ENCODE peak calls at places on chromosomes 3 and 15, in seven cellular contexts. K is mesendoderm, Z is activated T-cell treated with anti-CD3 and anti-CD28 coated beads for 24 hours, A is left ventricle myocardium inferior, X is G401, H is NAMALWA, E is NCI-H510A treated with DMSO at 0.1 percent for 48 hours. C is an unnamed sample.

GRCh38 chr3:187318819-187319616 is 27.5 kb upstream of the MASP1 start:
- DNase-seq in H (peak), E (peak), X (peak), A (no peak), K (peak), Z (peak), C (peak)

GRCh38 chr15:44468713-44469385 is 41.4 kb downstream of the CTDSPL2 start:
- DNase-seq in E (no peak), A (no peak), Z (no peak), K (no peak), X (no peak), H (no peak), C (no peak)

GRCh38 chr3:155963557-155963956 is 93.1 kb downstream of the GMPS start:
- DNase-seq in Z (no peak), K (no peak), E (no peak), X (no peak), A (no peak), H (no peak), C (no peak)

GRCh38 chr3:188468672-188469071 is 314.7 kb downstream of the LPP start:
- DNase-seq in E (peak), A (no peak), K (no peak), X (peak), H (no peak), Z (no peak), C (peak)

GRCh38 chr3:142027295-142027694 is 122.0 kb downstream of the TFDP2 start:
- DNase-seq in K (peak), E (no peak), H (no peak), Z (no peak), X (no peak), A (no peak), C (no peak)

GRCh38 chr15:65082303-65082958 is 5.9 kb downstream of the KBTBD13 start:
- DNase-seq in X (no peak), K (peak), Z (no peak), A (no peak), H (no peak), E (peak), C (no peak)

GRCh38 chr3:25620508-25620907 is 44.2 kb downstream of the TOP2B start:
- DNase-seq in Z (no peak), H (no peak), X (no peak), A (no peak), K (no peak), E (no peak), C (no peak)

GRCh38 chr15:99603828-99604227 is 38.0 kb downstream of the MEF2A start:
- DNase-seq in Z (no peak), A (no peak), X (no peak), E (no peak), H (no peak), K (no peak), C (no peak)

GRCh38 chr3:126886217-126886616 is 96.7 kb upstream of the PLXNA1 start:
- DNase-seq in K (no peak), E (no peak), H (no peak), X (no peak), Z (no peak), A (no peak), C (no peak)

GRCh38 chr15:85825719-85826118 is 31.0 kb upstream of the KLHL25 start:
- DNase-seq in Z (no peak), H (no peak), A (no peak), X (no peak), K (no peak), E (peak), C (peak)

GRCh38 chr15:39786444-39787056 is 3.9 kb upstream of the FSIP1 start:
- DNase-seq in A (no peak), H (peak), E (peak), X (peak), K (peak), Z (no peak), C (peak)

GRCh38 chr3:133038089-133038730 is at the start of gene TMEM108:
- DNase-seq in E (peak), K (peak), X (peak), H (no peak), Z (no peak), A (peak), C (peak)

C was measured in DMS153.